ENCODE peak calls at places on chromosomes 4 and X, in four cellular contexts. C, W, B and M are unnamed samples.

GRCh38 chrX:123860983-123861382 is 1.1 kb downstream of the XIAP start:
- DNase-seq in C (no peak), B (no peak), W (peak; percentile 81), M (no peak)

GRCh38 chr4:186204103-186204559 is 12.8 kb downstream of the CYP4V2 start:
- DNase-seq in C (peak; percentile 69), W (no peak), B (peak; percentile 86), M (peak; percentile 81)

GRCh38 chr4:8115203-8115520 is 43.5 kb downstream of the ABLIM2 start:
- DNase-seq in C (no peak), W (no peak), B (no peak), M (no peak)

GRCh38 chrX:6909396-6909795 is 238.1 kb upstream of the STS start:
- DNase-seq in C (no peak), B (no peak), W (no peak), M (no peak)

GRCh38 chrX:39703307-39703706 is 394.5 kb downstream of the BCOR start:
- DNase-seq in B (no peak), C (no peak), W (no peak), M (no peak)

GRCh38 chr4:21885241-21885640 is 63.3 kb downstream of the KCNIP4 start:
- DNase-seq in B (no peak), C (no peak), W (no peak), M (no peak)

GRCh38 chr4:150583287-150584197 is 1.6 kb downstream of the MAB21L2 start:
- DNase-seq in B (no peak), W (no peak), C (no peak), M (peak; percentile 85)

GRCh38 chr4:182916483-182917181 is 554 bp downstream of the DCTD start:
- DNase-seq in W (peak; percentile 67), C (peak; percentile 70), B (peak; percentile 48), M (peak; percentile 84)

GRCh38 chr4:25950476-25951389 is 36.7 kb downstream of the SMIM20 start:
- DNase-seq in W (no peak), B (no peak), C (no peak), M (no peak)

GRCh38 chr4:1198070-1198844 is 25.9 kb upstream of the SPON2 start:
- DNase-seq in W (no peak), B (no peak), C (no peak), M (peak; percentile 83)

GRCh38 chr4:140260227-140260626 is 106.2 kb upstream of the MAML3 start:
- DNase-seq in W (no peak), C (no peak), B (no peak), M (no peak)

GRCh38 chrX:110671068-110671803 is 124.4 kb downstream of the CHRDL1 start:
- DNase-seq in B (no peak), C (no peak), W (no peak), M (no peak)

GRCh38 chr4:87884976-87885574 is 52.3 kb downstream of the MEPE start:
- DNase-seq in B (no peak), C (no peak), W (peak; percentile 33), M (no peak)

GRCh38 chr4:1409079-1409805 is 3.0 kb upstream of the NKX1-1 start:
- DNase-seq in W (no peak), C (no peak), B (no peak), M (peak; percentile 44)

GRCh38 chr4:148573284-148573683 is 131.1 kb upstream of the NR3C2 start:
- DNase-seq in C (no peak), B (no peak), W (no peak), M (no peak)

GRCh38 chr4:174278467-174278866 is 5.0 kb downstream of the FBXO8 start:
- DNase-seq in B (no peak), C (no peak), W (no peak), M (no peak)

GRCh38 chr4:121139533-121140222 is 24.4 kb downstream of the TNIP3 start:
- DNase-seq in W (no peak), B (peak; percentile 29), C (no peak), M (no peak)

GRCh38 chrX:149825424-149825823 is 43.7 kb downstream of the MAGEA9 start:
- DNase-seq in C (no peak), W (peak; percentile 39), B (peak; percentile 58), M (no peak)

GRCh38 chr4:2269206-2269531 is 7.3 kb upstream of the MXD4 start:
- DNase-seq in W (no peak), B (no peak), C (no peak), M (peak; percentile 55)